ENCODE peak calls at places on chromosomes 16 and 17, in ten cellular contexts. R is iPS-NIHi11, F is GM19239, J is endothelial cell of umbilical vein, B is substantia nigra, O is Peyer's patch, G is T-helper 2 cell, I is H9, L is NCI-H1436, N is memory B cell. Z is an unnamed sample.

GRCh38 chr17:51901242-51901641 is 257.3 kb downstream of the CA10 start:
- DNase-seq in R (peak), F (no peak), J (no peak), B (no peak), O (no peak), G (no peak), I (peak), L (no peak), N (no peak), Z (no peak)

GRCh38 chr16:14196539-14196938 is 125.4 kb downstream of the MRTFB start:
- DNase-seq in R (no peak), F (no peak), J (peak), B (no peak), O (no peak), G (no peak), I (no peak), L (no peak), N (no peak), Z (no peak)

GRCh38 chr17:79792984-79793923 is 3.6 kb downstream of the CBX8 start:
- DNase-seq in R (no peak), F (no peak), J (no peak), B (no peak), O (no peak), G (no peak), I (no peak), L (no peak), N (no peak), Z (no peak)

GRCh38 chr17:80254396-80255241 is 6.0 kb upstream of the RNF213 start:
- DNase-seq in R (peak), F (peak), J (peak), B (no peak), O (peak), G (no peak), I (peak), L (peak), N (peak), Z (peak)

GRCh38 chr16:19264123-19264673 is 21.3 kb upstream of the CLEC19A start:
- DNase-seq in R (no peak), F (no peak), J (no peak), B (no peak), O (no peak), G (no peak), I (no peak), L (no peak), N (no peak), Z (no peak)

GRCh38 chr17:7572338-7572587 is 7.2 kb upstream of the CD68 start:
- DNase-seq in R (no peak), F (no peak), J (no peak), B (no peak), O (peak), G (no peak), I (no peak), L (no peak), N (no peak), Z (no peak)

GRCh38 chr17:333626-334396 is 18.8 kb downstream of the RPH3AL start:
- DNase-seq in R (peak), F (no peak), J (peak), B (peak), O (peak), G (no peak), I (peak), L (no peak), N (no peak), Z (no peak)

GRCh38 chr17:15981208-15981607 is 18.3 kb downstream of the ZSWIM7 start:
- DNase-seq in R (no peak), F (peak), J (no peak), B (no peak), O (no peak), G (no peak), I (no peak), L (no peak), N (no peak), Z (peak)

GRCh38 chr17:49191917-49192741 is 18.2 kb downstream of the GNGT2 start:
- DNase-seq in R (peak), F (no peak), J (peak), B (peak), O (peak), G (peak), I (peak), L (peak), N (peak), Z (peak)